ENCODE peak calls at places on chromosomes 6 and 20, in five cellular contexts. F is GM12878, D is H1, Z is HepG2, Y is NT2/D1. J is an unnamed sample.

GRCh38 chr6:75424610-75425548 is 68.7 kb downstream of the FILIP1 start:
- DNase-seq in F (no peak), Z (no peak), D (no peak), Y (no peak), J (no peak)

GRCh38 chr6:113774122-113774835 is 82.9 kb upstream of the MARCKS start:
- DNase-seq in Z (no peak), D (no peak), F (no peak), Y (no peak), J (no peak)

GRCh38 chr20:58233881-58234528 is 5.6 kb upstream of the ANKRD60 start:
- DNase-seq in Y (peak), F (no peak), D (peak), Z (peak), J (peak)

GRCh38 chr6:21826031-21826430 is 232.5 kb downstream of the SOX4 start:
- DNase-seq in F (no peak), Y (no peak), Z (peak), D (no peak), J (no peak)

GRCh38 chr6:41182069-41183034 is 18.6 kb downstream of the TREML2 start:
- DNase-seq in F (no peak), Y (peak), D (peak), Z (peak), J (peak)

GRCh38 chr6:156832166-156832743 is 55.1 kb downstream of the ARID1B start:
- DNase-seq in F (no peak), Y (no peak), Z (no peak), D (no peak), J (no peak)

GRCh38 chr20:44646023-44646640 is 5.4 kb downstream of the ADA start:
- DNase-seq in D (no peak), Z (no peak), Y (no peak), F (peak), J (no peak)

GRCh38 chr6:452301-453067 is 60.9 kb downstream of the IRF4 start:
- DNase-seq in Z (no peak), F (no peak), Y (no peak), D (peak), J (no peak)

GRCh38 chr6:48817714-48818113 is 645.3 kb downstream of the MMUT start:
- DNase-seq in F (no peak), Z (no peak), D (no peak), Y (no peak), J (no peak)

GRCh38 chr20:48904566-48905321 is 16.8 kb upstream of the ARFGEF2 start:
- DNase-seq in D (peak), F (no peak), Y (peak), Z (peak), J (peak)

GRCh38 chr6:90000864-90001731 is 106.8 kb downstream of the GJA10 start:
- DNase-seq in Y (no peak), Z (no peak), D (no peak), F (no peak), J (no peak)

GRCh38 chr6:28809947-28810654 is 113.7 kb downstream of the TRIM27 start:
- DNase-seq in Y (no peak), D (no peak), Z (no peak), F (no peak), J (peak)

GRCh38 chr6:113560376-113560775 is 296.8 kb upstream of the MARCKS start:
- DNase-seq in F (no peak), D (no peak), Z (no peak), Y (no peak), J (no peak)

GRCh38 chr20:49340161-49340966 is 62.5 kb upstream of the ZNFX1 start:
- DNase-seq in D (no peak), Y (no peak), F (no peak), Z (no peak), J (no peak)

GRCh38 chr6:87155920-87156600 is 695 bp downstream of the ZNF292 start:
- DNase-seq in F (no peak), D (peak), Z (peak), Y (no peak), J (peak)

GRCh38 chr6:144283781-144284473 is 1.2 kb upstream of the UTRN start:
- DNase-seq in F (no peak), Y (no peak), D (no peak), Z (no peak), J (no peak)

GRCh38 chr20:1467355-1468116 is 887 bp upstream of the NSFL1C start:
- DNase-seq in D (peak), F (no peak), Z (peak), Y (no peak), J (no peak)

GRCh38 chr6:18155864-18156396 is 708 bp downstream of the KDM1B start:
- DNase-seq in Z (peak), F (peak), Y (peak), D (peak), J (peak)

GRCh38 chr6:21053612-21054011 is 519.4 kb downstream of the CDKAL1 start:
- DNase-seq in F (no peak), Z (no peak), Y (no peak), D (no peak), J (no peak)

GRCh38 chr6:145705561-145705960 is 29.8 kb downstream of the EPM2A start:
- DNase-seq in Z (no peak), F (no peak), D (no peak), Y (no peak), J (no peak)

DNA sequence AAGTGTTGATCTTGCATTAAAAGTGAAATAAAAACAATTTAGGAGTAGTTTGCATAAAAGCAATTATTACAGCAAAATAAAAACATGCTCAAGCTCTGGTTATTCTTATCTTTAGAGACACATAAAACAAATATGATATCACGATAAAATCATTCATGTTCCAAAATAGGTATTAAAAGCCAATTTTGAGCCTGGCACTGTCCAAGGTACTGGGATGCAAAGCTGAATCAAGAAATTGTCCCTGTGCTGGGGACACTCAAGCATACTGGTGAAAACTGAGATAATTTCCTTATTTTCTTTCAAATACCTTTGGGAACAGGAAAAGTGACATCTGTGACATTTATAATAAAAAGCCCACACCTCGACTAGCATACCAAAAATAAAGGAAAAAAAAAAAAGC is 926 bp upstream of the MTCL3 start:
- DNase-seq in Y (no peak), Z (no peak), D (no peak), F (no peak), J (no peak)
- TF ChIP-seq SUZ12 in Y (no peak), Z (no peak), D (no peak), F (no peak), J (no peak)

GRCh38 chr6:62045502-62045901 is 240.5 kb downstream of the KHDRBS2 start:
- DNase-seq in D (no peak), Z (no peak), F (no peak), Y (no peak), J (no peak)
- TF ChIP-seq SUZ12 in D (no peak), Z (no peak), F (no peak), Y (no peak), J (no peak)

DNA sequence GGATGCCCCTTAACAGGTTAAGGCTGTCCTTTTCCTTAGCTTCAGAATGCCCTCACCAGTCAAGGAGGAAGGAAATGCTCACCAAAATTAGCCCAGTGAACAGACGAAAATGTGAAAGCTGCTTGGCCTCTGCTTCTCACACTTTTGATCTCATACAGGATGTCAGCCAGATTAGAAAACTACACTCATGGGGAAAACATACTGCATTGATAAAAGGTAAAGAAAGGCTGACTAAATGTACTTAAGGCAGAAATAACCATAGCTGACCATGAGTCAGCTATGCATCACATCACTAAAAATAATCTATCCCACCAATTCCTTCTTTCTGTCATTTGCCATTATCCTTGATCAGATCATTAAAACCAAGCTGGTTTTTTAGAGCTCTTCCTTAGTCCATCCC is 198.4 kb upstream of the TENT5A start:
- DNase-seq in D (no peak), Y (no peak), F (peak), Z (no peak), J (no peak)
- TF ChIP-seq SUZ12 in D (no peak), Y (no peak), F (no peak), Z (no peak), J (no peak)

DNA sequence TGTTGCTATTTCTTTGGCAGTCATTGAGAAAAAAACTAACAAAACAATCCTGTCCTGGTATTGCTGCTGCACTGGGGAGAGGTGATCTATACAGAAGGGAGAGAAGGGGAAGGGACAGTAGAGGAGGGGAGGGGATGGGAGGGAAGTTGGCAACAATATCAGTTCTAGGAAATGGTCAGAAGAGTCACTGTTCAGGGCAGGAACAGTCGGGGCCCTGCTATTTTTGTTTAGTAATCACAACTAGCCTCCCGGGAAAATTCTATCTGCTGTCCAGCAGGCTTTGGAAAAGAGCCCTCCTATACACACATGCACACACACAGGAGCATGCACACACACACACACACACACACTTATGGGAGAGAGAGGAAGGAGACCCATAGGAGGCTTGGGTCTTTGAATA is 142.3 kb upstream of the CARMIL1 start:
- DNase-seq in Z (no peak), D (no peak), Y (no peak), F (no peak), J (no peak)
- TF ChIP-seq SUZ12 in Z (no peak), D (no peak), Y (no peak), F (no peak), J (no peak)

GRCh38 chr20:56861590-56861989 is 232.5 kb downstream of the TFAP2C start:
- DNase-seq in Z (no peak), F (no peak), Y (no peak), D (no peak), J (no peak)

GRCh38 chr20:56859039-56859750 is 230.1 kb downstream of the TFAP2C start:
- DNase-seq in Y (no peak), Z (no peak), F (no peak), D (no peak), J (no peak)

GRCh38 chr20:56860413-56860812 is 231.3 kb downstream of the TFAP2C start:
- DNase-seq in Y (no peak), Z (no peak), D (no peak), F (no peak), J (no peak)

GRCh38 chr20:56855693-56856092 is 226.6 kb downstream of the TFAP2C start:
- DNase-seq in D (no peak), Z (no peak), F (no peak), Y (no peak), J (no peak)

GRCh38 chr20:56859751-56860366 is 230.8 kb downstream of the TFAP2C start:
- DNase-seq in Z (no peak), F (no peak), Y (peak), D (peak), J (no peak)
- TF ChIP-seq SUZ12 in Z (no peak), F (no peak), Y (no peak), D (no peak), J (no peak)

DNA sequence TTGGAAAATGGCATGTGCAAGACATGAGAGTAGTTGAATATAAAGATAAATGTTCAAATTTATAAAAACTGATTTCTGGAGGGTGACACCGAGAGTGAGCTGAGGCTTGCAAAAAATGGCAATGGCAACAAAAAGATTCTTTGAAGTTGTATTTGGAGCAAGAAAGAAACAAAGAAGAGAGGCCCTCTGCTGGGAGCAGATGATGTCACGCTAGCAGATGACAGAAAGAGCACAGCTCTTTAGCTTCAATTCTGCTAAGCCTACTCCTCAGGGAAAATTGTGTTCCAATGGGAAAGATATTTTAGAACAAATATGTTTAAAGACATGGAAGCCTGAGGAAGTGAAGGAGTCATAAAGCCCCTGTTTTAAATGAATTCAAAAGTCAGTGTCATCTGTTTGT is 125.3 kb upstream of the NOX3 start:
- DNase-seq in F (no peak), D (no peak), Z (no peak), Y (no peak), J (peak)
- TF ChIP-seq SUZ12 in F (no peak), D (no peak), Z (no peak), Y (no peak), J (no peak)

DNA sequence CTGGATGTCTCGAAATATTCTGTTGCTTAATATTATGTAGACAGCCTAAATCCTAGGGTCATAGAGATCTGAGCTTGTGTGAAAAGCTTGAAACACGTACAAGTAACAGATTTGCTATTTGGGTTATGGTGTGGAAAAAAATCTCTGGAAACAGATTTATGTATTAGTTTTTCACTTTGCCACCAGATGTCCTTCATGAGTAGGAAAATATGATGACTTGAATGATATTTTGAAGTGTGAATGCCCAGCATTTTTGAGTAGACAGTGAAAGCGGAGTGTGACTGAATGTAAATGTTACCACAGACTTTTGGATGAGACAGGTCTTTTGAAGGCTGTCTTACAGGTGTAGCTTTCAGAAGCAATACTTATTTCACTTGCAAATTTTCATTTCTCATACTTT is 4.2 kb upstream of the BMP6 start:
- DNase-seq in F (no peak), Z (peak), D (no peak), Y (no peak), J (no peak)
- TF ChIP-seq SUZ12 in F (no peak), Z (no peak), D (no peak), Y (no peak), J (no peak)

DNA sequence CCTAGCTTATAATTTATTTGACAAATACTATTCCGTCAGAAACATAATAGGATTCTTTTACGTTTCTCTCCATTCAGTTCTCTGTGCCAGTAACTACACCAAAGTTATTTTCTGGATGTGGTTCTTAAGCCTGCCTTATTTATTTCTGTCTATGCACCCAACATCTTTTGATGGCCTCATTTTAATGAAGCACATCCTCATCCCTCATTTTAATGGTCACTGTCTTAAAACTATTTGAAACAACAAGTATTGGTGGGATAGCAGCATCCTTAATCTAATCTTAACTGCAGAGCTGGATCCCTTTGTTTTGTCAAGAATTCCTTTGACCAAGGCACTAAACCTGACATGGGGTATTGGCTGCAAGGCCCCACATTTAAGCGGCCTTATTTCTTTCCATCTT is 11.0 kb downstream of the FAM135A start:
- DNase-seq in Y (no peak), D (no peak), Z (no peak), F (no peak), J (no peak)
- TF ChIP-seq SUZ12 in Y (no peak), D (no peak), Z (no peak), F (no peak), J (no peak)